ENCODE peak calls at places on chromosomes 11 and 22, in four cellular contexts. N, B, K and Y are unnamed samples.

GRCh38 chr11:96147913-96148312 is 195.1 kb downstream of the MAML2 start:
- DNase-seq in K (no peak), B (no peak), N (no peak), Y (no peak)

GRCh38 chr11:45889966-45890365 is 4.5 kb downstream of the MAPK8IP1 start:
- DNase-seq in B (no peak), N (no peak), K (no peak), Y (no peak)

GRCh38 chr11:70650075-70650909 is 252.0 kb downstream of the CTTN start:
- DNase-seq in K (peak; percentile 48), B (peak; percentile 72), N (peak; percentile 22), Y (no peak)

GRCh38 chr11:107857550-107858216 is 904 bp downstream of the SLC35F2 start:
- DNase-seq in K (no peak), N (no peak), B (no peak), Y (no peak)

GRCh38 chr11:130472434-130472961 is 24.1 kb downstream of the ADAMTS15 start:
- DNase-seq in K (no peak), B (no peak), N (no peak), Y (no peak)

GRCh38 chr11:33256031-33256807 is 962 bp upstream of the HIPK3 start:
- DNase-seq in K (no peak), B (peak; percentile 14), N (no peak), Y (no peak)

GRCh38 chr22:39318507-39319283 is 728 bp downstream of the RPL3 start:
- DNase-seq in N (no peak), B (peak; percentile 35), K (no peak), Y (no peak)

GRCh38 chr22:27487600-27488450 is 313.7 kb downstream of the MN1 start:
- DNase-seq in B (no peak), K (peak; percentile 33), N (no peak), Y (no peak)

GRCh38 chr11:94519478-94520084 is 7.3 kb downstream of the C11orf97 start:
- DNase-seq in N (peak; percentile 19), K (no peak), B (peak; percentile 21), Y (no peak)

GRCh38 chr11:129279326-129280026 is 87.4 kb upstream of the ARHGAP32 start:
- DNase-seq in B (no peak), N (peak; percentile 37), K (peak; percentile 67), Y (no peak)

GRCh38 chr22:48765595-48765994 is 1062.1 kb downstream of the BRD1 start:
- DNase-seq in K (no peak), N (no peak), B (no peak), Y (no peak)

GRCh38 chr22:23275751-23276150 is 95.4 kb downstream of the BCR start:
- DNase-seq in B (peak; percentile 53), N (no peak), K (no peak), Y (no peak)

GRCh38 chr22:49372530-49373288 is 455.0 kb downstream of the BRD1 start:
- DNase-seq in B (peak; percentile 70), K (peak; percentile 37), N (peak; percentile 83), Y (no peak)

GRCh38 chr11:94139421-94139820 is 10.8 kb downstream of the PANX1 start:
- DNase-seq in N (no peak), B (no peak), K (no peak), Y (no peak)

GRCh38 chr22:23273445-23274145 is 93.3 kb downstream of the BCR start:
- DNase-seq in K (no peak), B (peak; percentile 58), N (no peak), Y (no peak)

GRCh38 chr22:22210375-22210774 is 34.2 kb upstream of the VPREB1 start:
- DNase-seq in N (peak; percentile 22), K (no peak), B (no peak), Y (no peak)

GRCh38 chr11:100920571-100920970 is 209.0 kb downstream of the PGR start:
- DNase-seq in N (no peak), K (no peak), B (no peak), Y (no peak)
- TF ChIP-seq FOSL1 in N (no peak), K (no peak), B (no peak), Y (no peak)

GRCh38 chr11:82792319-82792718 is 58.7 kb upstream of the FAM181B start:
- DNase-seq in N (no peak), B (no peak), K (no peak), Y (no peak)

GRCh38 chr11:82790723-82791487 is 57.2 kb upstream of the FAM181B start:
- DNase-seq in B (peak; percentile 60), N (no peak), K (no peak), Y (no peak)

GRCh38 chr11:82791779-82792178 is 58.1 kb upstream of the FAM181B start:
- DNase-seq in K (no peak), B (peak; percentile 73), N (no peak), Y (no peak)

GRCh38 chr11:82794490-82794889 is 60.8 kb upstream of the FAM181B start:
- DNase-seq in N (no peak), K (no peak), B (no peak), Y (no peak)

DNA sequence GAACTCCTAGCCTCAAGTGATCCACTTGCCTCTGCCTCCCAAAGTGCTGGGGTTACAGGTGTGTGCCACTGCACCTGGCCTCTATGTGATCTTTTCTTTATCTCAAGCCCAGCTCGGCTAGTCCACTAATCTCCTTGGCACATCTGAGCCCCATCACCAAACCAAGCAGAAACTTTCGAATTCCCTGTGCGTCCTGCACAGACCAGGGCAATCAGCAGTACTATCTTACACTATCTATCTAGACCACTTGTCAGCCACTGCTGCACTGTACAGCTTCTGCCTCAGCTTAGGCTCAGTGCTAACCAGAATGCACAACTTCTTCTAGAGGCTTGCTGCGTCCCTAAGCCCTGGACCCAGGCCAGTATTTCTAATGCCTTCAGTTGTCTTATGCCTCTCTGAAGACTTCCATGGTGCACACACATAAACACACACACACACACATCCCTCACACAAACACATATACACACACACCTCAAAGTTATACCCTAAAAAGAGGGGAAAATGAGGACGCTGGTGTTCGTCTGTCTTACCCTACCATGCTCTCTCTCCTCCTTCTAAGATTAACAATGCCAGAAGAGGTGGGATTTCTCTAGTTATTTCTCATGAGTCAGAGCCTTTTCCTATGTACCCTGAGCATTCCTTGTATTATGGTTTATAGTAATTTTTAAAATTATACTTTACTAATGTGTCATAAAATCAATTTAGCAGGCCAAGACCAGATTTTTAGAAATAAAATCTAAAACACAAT is 59.3 kb upstream of the FAM181B start:
- DNase-seq in K (no peak), N (no peak), B (peak; percentile 43), Y (no peak)
- TF ChIP-seq FOSL1 in K (no peak), N (no peak), B (no peak), Y (no peak)

GRCh38 chr22:29716814-29717213 is 3.0 kb upstream of the CABP7 start:
- DNase-seq in K (peak; percentile 84), B (peak; percentile 57), N (peak; percentile 24), Y (no peak)
- TF ChIP-seq FOSL1 in K (no peak), B (no peak), N (no peak), Y (no peak)

GRCh38 chr11:7570938-7571337 is 57.1 kb downstream of the PPFIBP2 start:
- DNase-seq in B (no peak), K (no peak), N (no peak), Y (no peak)

GRCh38 chr11:7573558-7574296 is 59.9 kb downstream of the PPFIBP2 start:
- DNase-seq in N (no peak), B (peak; percentile 11), K (peak; percentile 92), Y (no peak)

GRCh38 chr11:7572001-7572712 is 58.4 kb downstream of the PPFIBP2 start:
- DNase-seq in K (peak; percentile 90), N (no peak), B (no peak), Y (no peak)

GRCh38 chr11:7573193-7573557 is 59.4 kb downstream of the PPFIBP2 start:
- DNase-seq in B (no peak), K (no peak), N (no peak), Y (no peak)

DNA sequence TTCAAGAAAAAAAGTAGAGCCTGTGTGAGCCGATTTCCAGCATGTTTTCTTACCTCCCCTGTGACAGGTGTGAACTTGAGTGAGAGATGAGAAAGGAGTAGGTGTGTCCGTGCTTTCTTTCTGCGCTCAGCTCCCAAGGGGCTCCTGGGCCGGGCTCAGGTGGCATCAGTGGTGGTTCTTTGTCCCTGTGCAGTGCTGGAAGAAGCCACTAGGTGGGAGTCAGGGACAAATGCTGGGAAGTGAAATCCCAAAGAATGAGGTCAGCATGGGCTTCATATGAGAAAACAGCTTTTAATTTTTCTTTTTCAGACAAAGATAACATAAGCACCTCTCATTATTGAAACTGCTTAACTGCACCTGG is 57.8 kb downstream of the PPFIBP2 start:
- DNase-seq in K (peak; percentile 76), B (peak; percentile 51), N (peak; percentile 51), Y (peak; percentile 88)
- TF ChIP-seq FOSL1 in K (no peak), B (no peak), N (no peak), Y (no peak)

DNA sequence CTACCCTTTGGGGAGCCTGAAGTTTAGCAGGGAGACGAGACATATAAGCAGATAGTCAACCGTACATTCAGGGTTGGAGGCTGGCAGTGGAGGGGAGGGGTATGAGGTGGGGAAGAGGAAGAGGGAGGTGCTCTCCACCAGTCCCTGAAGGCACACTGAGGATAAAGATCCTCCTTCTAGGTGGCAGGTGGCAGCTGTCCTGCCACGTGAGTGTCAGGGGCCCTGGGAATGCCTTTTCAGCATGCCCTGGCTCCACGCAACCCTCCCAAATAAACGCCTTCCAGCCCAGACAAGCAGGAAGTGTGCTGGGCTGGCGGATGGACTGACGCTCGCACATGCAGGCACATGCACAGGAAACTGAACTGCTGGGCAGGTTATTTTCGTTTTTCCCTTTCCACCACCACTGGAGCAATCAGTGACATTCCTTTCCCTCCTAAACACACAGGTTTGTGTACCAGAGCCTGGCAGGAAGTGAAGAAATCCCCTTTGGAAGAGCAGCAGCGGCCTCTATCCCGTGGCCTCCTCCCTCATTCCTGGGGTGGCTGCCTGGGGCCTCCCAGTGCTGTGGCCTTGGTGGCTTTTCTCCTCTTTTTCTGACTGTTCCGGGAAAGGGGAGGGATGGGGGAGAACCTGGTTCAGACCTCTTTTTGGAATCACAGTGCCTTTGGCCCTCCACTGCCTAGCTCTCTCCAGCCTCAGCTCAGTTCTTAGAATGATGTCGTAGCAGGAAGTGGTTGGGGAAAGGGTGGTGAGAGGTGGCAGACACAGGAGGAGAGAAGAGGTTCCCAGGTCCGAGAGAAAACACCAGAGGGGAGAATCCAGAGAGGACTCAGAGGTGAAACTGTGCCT is 157.0 kb upstream of the TIMP3 start:
- DNase-seq in B (no peak), N (no peak), K (peak; percentile 98), Y (no peak)
- TF ChIP-seq FOSL1 in B (no peak), N (no peak), K (no peak), Y (no peak)

DNA sequence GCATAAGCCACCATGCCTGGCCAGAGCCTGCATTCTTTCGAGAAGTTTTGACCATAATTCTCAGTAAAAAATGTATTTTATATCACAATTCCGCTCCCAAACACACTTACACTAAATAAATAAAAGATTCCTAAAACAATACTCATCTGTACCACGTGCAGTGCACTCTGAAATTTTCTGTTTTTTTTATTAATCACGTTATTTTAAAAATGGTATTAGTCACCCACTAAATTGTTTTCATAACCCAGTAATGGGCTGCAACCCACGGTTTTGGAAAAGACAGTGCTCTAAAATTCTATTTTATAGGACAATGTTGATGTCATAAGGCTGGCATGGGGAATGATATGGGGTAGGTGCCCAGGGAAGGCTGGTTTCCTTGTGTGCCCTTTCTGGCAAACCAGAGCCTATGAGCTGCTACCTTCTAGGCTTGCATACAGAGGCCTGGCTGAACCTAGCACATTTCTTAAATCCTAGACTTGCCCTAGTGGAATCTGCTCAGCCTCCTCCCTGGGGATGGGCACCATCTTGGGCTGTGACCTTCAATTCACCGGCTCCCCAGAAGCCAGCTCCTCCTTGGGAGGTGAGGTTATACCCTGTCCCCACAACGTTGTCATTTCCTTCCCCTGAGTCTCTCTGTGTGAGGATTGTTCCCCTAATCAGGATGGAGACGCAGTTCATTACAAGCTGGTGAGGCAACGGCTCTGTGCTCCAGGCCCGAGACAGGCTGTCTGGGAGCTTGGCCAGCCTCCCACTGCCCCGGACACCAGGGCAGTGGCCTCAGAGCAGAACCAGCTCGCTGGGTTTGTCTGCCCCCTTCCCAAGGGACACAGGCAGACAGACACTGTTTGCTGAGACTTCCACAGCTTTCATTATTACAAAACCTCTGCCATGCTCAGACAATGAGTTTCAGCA is 116.5 kb upstream of the NAV2 start:
- DNase-seq in B (no peak), K (no peak), N (no peak), Y (no peak)
- TF ChIP-seq FOSL1 in B (no peak), K (no peak), N (no peak), Y (no peak)